ENCODE peak calls at places on chromosomes 5 and 9, in six cellular contexts. M is endodermal cell, Y is cardiac muscle cell, T is IMR-90, Q is GM23248, F is small intestine. U is an unnamed sample. For H3K36me3, the result is how much of the 10 kb centered on the place peaks cover.

GRCh38 chr9:23907343-23907742 is 81.3 kb upstream of the ELAVL2 start:
- DNase-seq in M (no peak), Y (no peak), Q (no peak), F (no peak), T (no peak), U (no peak)

GRCh38 chr9:89139450-89139849 is 39.2 kb downstream of the SHC3 start:
- DNase-seq in M (no peak), F (no peak), Q (no peak), T (peak), Y (peak), U (no peak)

GRCh38 chr9:136625101-136626065 is 37.3 kb upstream of the EGFL7 start:
- DNase-seq in F (peak), T (peak), M (peak), Y (peak), Q (peak), U (no peak)

GRCh38 chr5:72612810-72613209 is 105.6 kb upstream of the ZNF366 start:
- DNase-seq in F (no peak), Y (no peak), Q (peak), T (peak), M (no peak), U (no peak)

GRCh38 chr5:149030838-149031397 is 31.9 kb downstream of the SH3TC2 start:
- DNase-seq in M (peak), T (no peak), Q (no peak), F (no peak), Y (no peak), U (no peak)

GRCh38 chr5:167995844-167996400 is 295.5 kb upstream of the WWC1 start:
- DNase-seq in Q (peak), M (no peak), F (no peak), Y (no peak), T (no peak), U (no peak)

GRCh38 chr5:102715405-102715804 is 39.7 kb upstream of the PAM start:
- DNase-seq in M (no peak), Q (peak), Y (peak), F (no peak), T (peak), U (no peak)

GRCh38 chr5:180080670-180081280 is 9.2 kb upstream of the RNF130 start:
- DNase-seq in F (no peak), M (no peak), T (no peak), Q (no peak), Y (no peak), U (peak)

GRCh38 chr5:26572486-26572885 is 465.9 kb downstream of the CDH9 start:
- DNase-seq in Y (no peak), T (no peak), Q (no peak), F (no peak), M (no peak), U (no peak)

GRCh38 chr9:136117291-136118060 is 1.2 kb downstream of the TMEM250 start:
- DNase-seq in T (no peak), Y (peak), F (peak), M (no peak), Q (peak), U (no peak)

GRCh38 chr5:78507531-78507930 is 141.0 kb downstream of the LHFPL2 start:
- DNase-seq in F (no peak), T (no peak), Q (no peak), M (no peak), Y (no peak), U (no peak)

GRCh38 chr9:99785010-99785590 is 36.6 kb upstream of the NR4A3 start:
- DNase-seq in Q (no peak), Y (no peak), M (peak), T (no peak), F (no peak), U (no peak)

GRCh38 chr9:134928796-134929559 is 11.3 kb upstream of the FCN1 start:
- DNase-seq in Y (no peak), T (no peak), M (no peak), Q (no peak), F (no peak), U (no peak)

GRCh38 chr9:106487256-106487655 is 375.7 kb upstream of the ZNF462 start:
- DNase-seq in Q (no peak), F (no peak), M (no peak), T (no peak), Y (no peak), U (no peak)

GRCh38 chr5:154223320-154223719 is 32.8 kb downstream of the GALNT10 start:
- DNase-seq in T (no peak), M (no peak), Y (no peak), Q (no peak), F (no peak), U (no peak)

GRCh38 chr9:79817469-79818004 is 245.8 kb downstream of the TLE4 start:
- DNase-seq in M (peak), T (no peak), Y (no peak), Q (no peak), F (no peak), U (no peak)

GRCh38 chr5:78659114-78659513 is 10.5 kb upstream of the LHFPL2 start:
- DNase-seq in Y (no peak), T (no peak), M (no peak), F (no peak), Q (no peak), U (no peak)

GRCh38 chr9:134544388-134545212 is 97.0 kb upstream of the COL5A1 start:
- DNase-seq in M (peak), Y (peak), T (peak), F (no peak), Q (peak), U (no peak)

GRCh38 chr9:134411451-134412297 is 85.4 kb downstream of the RXRA start:
- DNase-seq in F (no peak), Y (peak), T (no peak), M (peak), Q (no peak), U (no peak)

GRCh38 chr5:157603333-157604190 is 28.0 kb upstream of the ADAM19 start:
- DNase-seq in M (no peak), T (peak), F (peak), Y (peak), Q (peak), U (peak)

GRCh38 chr5:74237746-74238145 is 402.8 kb downstream of the ENC1 start:
- DNase-seq in Y (no peak), M (no peak), T (no peak), Q (no peak), F (peak), U (no peak)

GRCh38 chr5:56321236-56321881 is 88.2 kb upstream of the ANKRD55 start:
- DNase-seq in M (no peak), Q (no peak), T (no peak), F (no peak), Y (no peak), U (no peak)

GRCh38 chr5:93250431-93250830 is 330.6 kb downstream of the NR2F1-AS1 start:
- DNase-seq in M (no peak), Q (no peak), F (no peak), Y (peak), T (no peak), U (no peak)

GRCh38 chr9:73441890-73442818 is 290.5 kb downstream of the ANXA1 start:
- DNase-seq in M (peak), Y (no peak), T (no peak), Q (peak), F (no peak), U (no peak)

GRCh38 chr9:109771084-109771483 is 8.9 kb upstream of the PALM2AKAP2 start:
- DNase-seq in T (peak), M (peak), Q (peak), F (no peak), Y (peak), U (no peak)

GRCh38 chr5:14343376-14343775 is 200.2 kb downstream of the TRIO start:
- DNase-seq in Q (no peak), M (no peak), F (no peak), T (no peak), Y (no peak), U (no peak)

GRCh38 chr9:33233659-33234335 is 6.2 kb upstream of the SPINK4 start:
- DNase-seq in Q (peak), F (peak), M (no peak), Y (peak), T (peak), U (no peak)

GRCh38 chr9:135251996-135252760 is 164.7 kb downstream of the OLFM1 start:
- DNase-seq in M (no peak), T (no peak), Y (no peak), Q (no peak), F (no peak), U (no peak)

GRCh38 chr9:72315510-72316287 is 49.3 kb downstream of the ZFAND5 start:
- DNase-seq in Y (peak), Q (peak), T (peak), M (peak), F (peak), U (no peak)

GRCh38 chr5:81207009-81207408 is 26.1 kb upstream of the CKMT2 start:
- DNase-seq in M (peak), Q (peak), T (peak), F (peak), Y (peak), U (no peak)

DNA sequence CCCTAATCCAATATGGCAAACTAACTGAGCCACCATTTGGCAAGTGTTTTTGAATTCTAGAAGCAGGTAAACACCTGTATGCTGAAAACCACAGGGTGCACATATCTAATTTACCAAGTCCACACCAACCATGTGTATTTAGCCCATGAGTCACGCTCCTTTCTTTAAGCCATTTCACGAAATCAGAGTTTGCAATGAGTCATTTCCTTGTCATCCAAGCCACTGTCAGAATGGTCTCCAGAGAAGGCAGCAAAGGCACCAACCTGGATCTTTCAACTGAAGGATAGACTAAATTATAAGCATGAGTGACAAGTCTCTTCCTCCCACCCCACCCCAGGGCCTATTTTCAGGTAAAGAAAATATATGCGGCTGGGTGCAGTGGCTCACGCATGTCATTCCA is 110.0 kb downstream of the PAX5 start:
- DNase-seq in Y (peak), T (peak), F (no peak), Q (peak), M (peak), U (no peak)
- H3K36me3 ChIP-seq in Y (under half), T (under half), F (under half), Q (under half), M (under half), U (under half)

DNA sequence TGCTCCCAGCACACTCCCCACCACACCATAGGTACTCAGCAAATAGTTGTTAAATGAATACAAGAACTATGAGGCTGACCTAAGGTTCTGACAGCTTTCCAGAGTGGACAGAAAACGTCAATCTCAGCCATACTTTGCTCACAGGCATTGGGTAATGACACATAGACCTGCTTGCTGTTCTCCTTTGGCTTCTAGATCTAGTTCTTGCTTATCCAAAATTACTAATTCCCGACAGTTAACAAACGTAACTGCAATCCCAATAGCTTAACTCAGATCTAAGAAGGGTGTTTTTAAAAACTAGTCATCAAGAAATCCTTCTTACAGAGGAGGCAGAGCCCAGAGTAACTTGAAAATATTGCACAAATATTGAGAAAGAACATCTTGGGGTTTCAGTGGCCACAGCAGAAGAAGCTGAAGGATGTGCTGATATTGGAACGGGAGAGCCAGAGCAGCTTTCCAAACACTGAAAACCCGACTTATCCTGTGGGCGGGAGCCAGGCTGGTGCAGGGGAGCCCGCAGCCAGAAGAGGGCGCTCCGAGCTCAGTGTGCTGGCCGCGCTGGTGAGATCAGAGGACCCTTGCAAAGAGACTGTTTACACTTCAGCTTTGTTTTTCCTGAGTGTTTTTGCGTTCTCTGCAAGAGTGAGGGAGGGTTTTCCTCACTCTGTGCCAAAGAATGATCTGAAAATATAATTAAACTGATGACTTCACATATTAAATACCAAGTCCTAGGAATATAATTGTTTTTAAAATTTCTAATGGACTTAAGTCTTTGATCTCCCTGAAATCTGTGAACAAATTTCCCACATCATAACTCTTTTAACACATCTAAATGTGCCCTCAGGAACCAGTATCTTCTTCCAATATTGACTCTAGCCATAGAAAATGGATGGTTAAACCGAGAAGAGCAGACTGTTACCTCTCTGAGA is 30.3 kb downstream of the FGF1 start:
- DNase-seq in F (peak), T (peak), Y (peak), Q (peak), M (peak), U (peak)
- H3K27ac ChIP-seq in F (no peak), T (no peak), Y (no peak), Q (peak), M (no peak), U (no peak)

DNA sequence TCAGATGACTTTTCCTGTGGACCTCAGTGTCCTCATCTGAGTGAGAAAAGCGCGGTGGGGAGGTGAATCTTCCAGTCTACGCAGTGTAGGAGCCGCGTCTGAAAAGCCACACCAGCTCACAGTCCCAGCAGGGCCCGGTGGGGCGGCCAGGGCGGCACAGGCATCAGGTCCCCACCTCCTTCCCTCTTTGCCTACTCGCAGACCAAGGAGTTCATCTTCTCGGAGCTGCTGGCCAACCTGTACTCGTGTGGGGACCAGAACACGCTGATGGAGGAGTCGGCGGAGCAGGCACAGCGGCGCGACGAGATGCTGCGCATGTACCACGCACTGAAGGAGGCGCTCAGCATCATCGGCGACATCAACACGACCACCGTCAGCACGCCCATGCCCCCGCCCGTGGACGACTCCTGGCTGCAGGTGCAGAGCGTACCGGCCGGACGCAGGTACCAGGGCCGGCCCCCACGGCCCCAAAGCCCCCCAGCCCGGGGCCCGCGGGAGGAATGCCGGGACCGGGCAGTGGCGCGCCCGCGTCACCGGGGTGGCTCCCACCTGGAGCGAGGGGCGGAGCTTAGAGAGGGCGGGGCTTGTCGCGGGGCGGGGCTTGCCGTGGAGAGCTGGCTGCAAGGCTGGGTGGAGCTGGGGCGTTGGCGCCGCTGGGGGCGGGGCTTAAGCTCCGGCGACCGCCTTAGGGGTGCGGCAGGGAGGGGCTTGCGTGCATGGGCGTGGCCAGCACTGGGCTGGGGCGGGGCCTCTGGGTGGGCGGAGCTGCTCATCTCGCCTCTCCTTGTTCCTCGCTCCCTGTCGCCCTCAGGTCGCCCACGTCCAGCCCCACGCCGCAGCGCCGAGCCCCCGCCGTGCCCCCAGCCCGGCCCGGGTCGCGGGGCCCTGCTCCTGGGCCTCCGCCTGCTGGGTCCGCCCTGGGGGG is 25.6 kb downstream of the GOLGA2 start:
- DNase-seq in Q (peak), M (peak), F (peak), T (peak), Y (peak), U (peak)
- H3K4me3 ChIP-seq in Q (no peak), M (no peak), F (peak), T (no peak), Y (peak), U (peak)

DNA sequence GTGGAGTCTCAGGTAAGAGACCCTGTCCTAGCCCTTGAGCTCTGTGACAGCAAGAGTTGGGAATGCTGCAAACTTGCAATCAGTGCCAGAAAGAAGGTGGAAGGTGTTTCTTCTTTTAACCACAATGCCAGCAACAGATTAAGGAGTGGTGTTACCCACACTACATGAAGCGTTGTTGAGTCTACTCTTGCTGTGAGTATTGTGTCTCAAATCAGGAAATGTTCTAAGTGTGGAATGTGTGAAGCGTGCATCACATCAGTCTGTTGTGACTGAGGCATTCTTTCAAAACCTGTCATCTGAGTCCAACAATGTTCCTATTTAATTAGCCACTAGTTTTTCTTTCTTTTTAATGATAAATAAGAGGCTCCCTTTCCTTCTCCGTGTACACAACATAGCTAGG is 2.9 kb upstream of the LURAP1L start:
- DNase-seq in T (peak), M (no peak), Y (no peak), Q (peak), F (no peak), U (no peak)
- H3K36me3 ChIP-seq in T (under half), M (under half), Y (under half), Q (under half), F (under half), U (under half)

U was measured in CD8-positive, alpha-beta memory T cell.